ENCODE peak calls at places on chromosomes 12 and 14, in eight cellular contexts. Q, X, P, R, F, E, A and D are unnamed samples.

GRCh38 chr14:45177081-45177480 is 41.4 kb downstream of the FANCM start:
- DNase-seq in R (no peak), A (peak; percentile 85), F (no peak), E (no peak), X (no peak), Q (no peak), P (no peak), D (no peak)

GRCh38 chr12:113475451-113476085 is 3.9 kb upstream of the LHX5 start:
- DNase-seq in A (no peak), P (no peak), E (no peak), R (no peak), F (no peak), X (no peak), Q (no peak), D (no peak)

GRCh38 chr14:61568572-61569011 is 126.7 kb upstream of the HIF1A start:
- DNase-seq in P (peak; percentile 65), X (peak; percentile 55), R (no peak), Q (no peak), A (no peak), F (no peak), E (peak; percentile 67), D (no peak)

GRCh38 chr12:64824500-64825142 is at the start of gene TBC1D30:
- DNase-seq in Q (no peak), F (no peak), X (peak; percentile 4), R (no peak), E (peak; percentile 65), P (peak; percentile 25), A (no peak), D (no peak)

GRCh38 chr12:32896438-32897275 is at the start of gene PKP2:
- DNase-seq in A (no peak), P (no peak), E (no peak), Q (no peak), F (no peak), X (no peak), R (no peak), D (no peak)

GRCh38 chr14:91681893-91682563 is 49.9 kb downstream of the CATSPERB start:
- DNase-seq in F (no peak), E (no peak), P (no peak), A (no peak), X (peak; percentile 9), R (no peak), Q (no peak), D (no peak)

GRCh38 chr14:104133496-104133895 is 4.9 kb upstream of the KIF26A start:
- DNase-seq in Q (no peak), F (no peak), A (no peak), P (no peak), E (no peak), R (no peak), X (no peak), D (no peak)

GRCh38 chr14:88168498-88169165 is 154.4 kb downstream of the KCNK10 start:
- DNase-seq in P (peak; percentile 51), F (peak; percentile 20), X (peak; percentile 29), R (peak; percentile 12), Q (no peak), E (no peak), A (peak; percentile 6), D (peak; percentile 26)

GRCh38 chr12:48824112-48824511 is 5.8 kb downstream of the CACNB3 start:
- DNase-seq in F (no peak), P (no peak), A (no peak), X (no peak), R (no peak), Q (no peak), E (no peak), D (no peak)

GRCh38 chr12:46459111-46459510 is 86.5 kb upstream of the SLC38A2 start:
- DNase-seq in F (no peak), A (no peak), R (no peak), E (no peak), P (peak; percentile 9), Q (no peak), X (peak; percentile 30), D (no peak)